ENCODE peak calls at places on chromosome 21, in seven cellular contexts. Z is neuronal stem cell, H is NB4, W is heart left ventricle, S is kidney, O is germinal center, X is hypothalamus. T is an unnamed sample.

GRCh38 chr21:16908087-16908486 is 604.8 kb upstream of the CXADR start:
- DNase-seq in Z (no peak), H (no peak), W (no peak), S (no peak), O (no peak), X (no peak), T (no peak)

GRCh38 chr21:25412090-25412489 is 195.2 kb downstream of the MRPL39 start:
- DNase-seq in Z (no peak), H (no peak), W (no peak), S (no peak), O (no peak), X (no peak), T (no peak)

GRCh38 chr21:25906554-25906953 is 171.8 kb downstream of the GABPA start:
- DNase-seq in Z (no peak), H (no peak), W (no peak), S (no peak), O (no peak), X (no peak), T (no peak)

GRCh38 chr21:44630440-44630839 is 3.5 kb downstream of the KRTAP10-9 start:
- DNase-seq in Z (no peak), H (no peak), W (no peak), S (no peak), O (no peak), X (no peak), T (no peak)

GRCh38 chr21:46033410-46034404 is 52.1 kb downstream of the COL6A1 start:
- DNase-seq in Z (no peak), H (no peak), W (no peak), S (peak), O (no peak), X (no peak), T (no peak)

GRCh38 chr21:34335316-34335715 is 28.5 kb upstream of the KCNE2 start:
- DNase-seq in Z (peak), H (no peak), W (no peak), S (no peak), O (no peak), X (no peak), T (no peak)

GRCh38 chr21:34693192-34693810 is 24.5 kb downstream of the CLIC6 start:
- DNase-seq in Z (peak), H (peak), W (no peak), S (no peak), O (peak), X (no peak), T (no peak)

GRCh38 chr21:41217656-41218380 is 49.9 kb downstream of the BACE2 start:
- DNase-seq in Z (no peak), H (no peak), W (peak), S (no peak), O (no peak), X (no peak), T (no peak)

GRCh38 chr21:34367320-34367935 is 3.6 kb downstream of the KCNE2 start:
- DNase-seq in Z (no peak), H (peak), W (no peak), S (no peak), O (peak), X (no peak), T (no peak)

GRCh38 chr21:45073301-45074047 is 906 bp upstream of the ADARB1 start:
- DNase-seq in Z (no peak), H (peak), W (no peak), S (peak), O (no peak), X (no peak), T (no peak)

GRCh38 chr21:28540514-28540913 is 452.2 kb downstream of the LTN1 start:
- DNase-seq in Z (no peak), H (no peak), W (no peak), S (no peak), O (no peak), X (no peak), T (no peak)

GRCh38 chr21:43611598-43612369 is 47.5 kb downstream of the HSF2BP start:
- DNase-seq in Z (peak), H (peak), W (peak), S (peak), O (peak), X (no peak), T (no peak)

GRCh38 chr21:34913786-34914185 is 135.3 kb downstream of the RUNX1 start:
- DNase-seq in Z (no peak), H (no peak), W (no peak), S (no peak), O (no peak), X (no peak), T (no peak)

GRCh38 chr21:38822754-38823374 is 17.1 kb downstream of the ETS2 start:
- DNase-seq in Z (no peak), H (no peak), W (no peak), S (peak), O (no peak), X (no peak), T (no peak)

GRCh38 chr21:26782754-26783153 is 62.5 kb downstream of the ADAMTS1 start:
- DNase-seq in Z (no peak), H (no peak), W (no peak), S (no peak), O (no peak), X (no peak), T (no peak)

GRCh38 chr21:31920275-31920674 is 47.5 kb downstream of the HUNK start:
- DNase-seq in Z (no peak), H (no peak), W (no peak), S (no peak), O (no peak), X (no peak), T (no peak)

GRCh38 chr21:33451634-33452071 is 28.1 kb downstream of the TMEM50B start:
- DNase-seq in Z (no peak), H (no peak), W (no peak), S (no peak), O (no peak), X (no peak), T (no peak)

GRCh38 chr21:16578912-16579311 is 849.1 kb downstream of the USP25 start:
- DNase-seq in Z (no peak), H (no peak), W (no peak), S (no peak), O (no peak), X (no peak), T (no peak)

GRCh38 chr21:46037338-46038325 is 56.1 kb downstream of the COL6A1 start:
- DNase-seq in Z (no peak), H (no peak), W (no peak), S (peak), O (no peak), X (no peak), T (peak)

GRCh38 chr21:31667141-31667540 is 7.6 kb downstream of the SOD1 start:
- DNase-seq in Z (no peak), H (peak), W (no peak), S (no peak), O (no peak), X (no peak), T (no peak)

GRCh38 chr21:32351428-32351827 is 41.4 kb downstream of the URB1 start:
- DNase-seq in Z (no peak), H (no peak), W (no peak), S (no peak), O (no peak), X (no peak), T (no peak)

GRCh38 chr21:42880352-42880751 is 1.0 kb upstream of the WDR4 start:
- DNase-seq in Z (no peak), H (no peak), W (no peak), S (no peak), O (no peak), X (no peak), T (no peak)

GRCh38 chr21:35616090-35616489 is 444.2 kb downstream of the SETD4 start:
- DNase-seq in Z (no peak), H (peak), W (no peak), S (no peak), O (no peak), X (no peak), T (no peak)

GRCh38 chr21:41952568-41953248 is 1.1 kb downstream of the C2CD2 start:
- DNase-seq in Z (no peak), H (no peak), W (no peak), S (peak), O (no peak), X (no peak), T (peak)

GRCh38 chr21:29585462-29585861 is 286.7 kb downstream of the BACH1 start:
- DNase-seq in Z (no peak), H (no peak), W (no peak), S (no peak), O (no peak), X (no peak), T (no peak)

GRCh38 chr21:34201441-34201838 is 128.1 kb downstream of the MRPS6 start:
- DNase-seq in Z (no peak), H (peak), W (no peak), S (no peak), O (no peak), X (no peak), T (no peak)

GRCh38 chr21:46189959-46190490 is 5.8 kb upstream of the SPATC1L start:
- DNase-seq in Z (no peak), H (no peak), W (no peak), S (no peak), O (no peak), X (no peak), T (peak)

GRCh38 chr21:45542667-45543370 is 579 bp upstream of the SLC19A1 start:
- DNase-seq in Z (no peak), H (no peak), W (peak), S (peak), O (no peak), X (no peak), T (peak)

GRCh38 chr21:15560383-15561056 is 169.3 kb upstream of the USP25 start:
- DNase-seq in Z (no peak), H (no peak), W (no peak), S (no peak), O (no peak), X (no peak), T (no peak)

GRCh38 chr21:44571296-44571695 is 2.2 kb upstream of the KRTAP10-4 start:
- DNase-seq in Z (no peak), H (no peak), W (no peak), S (peak), O (no peak), X (no peak), T (no peak)

GRCh38 chr21:43210454-43211084 is 41.8 kb downstream of the CRYAA start:
- DNase-seq in Z (no peak), H (no peak), W (peak), S (peak), O (no peak), X (no peak), T (no peak)

GRCh38 chr21:29606613-29607012 is 307.9 kb downstream of the BACH1 start:
- DNase-seq in Z (no peak), H (no peak), W (no peak), S (no peak), O (no peak), X (no peak), T (no peak)

GRCh38 chr21:44734026-44734745 is 22.8 kb upstream of the TSPEAR start:
- DNase-seq in Z (no peak), H (no peak), W (no peak), S (no peak), O (no peak), X (no peak), T (no peak)

GRCh38 chr21:25837545-25838263 is 102.9 kb downstream of the GABPA start:
- DNase-seq in Z (no peak), H (no peak), W (no peak), S (no peak), O (no peak), X (no peak), T (no peak)

GRCh38 chr21:46111857-46112730 is 14.2 kb downstream of the COL6A2 start:
- DNase-seq in Z (no peak), H (no peak), W (peak), S (peak), O (no peak), X (no peak), T (peak)

T was measured in chondrocyte.